ENCODE peak calls at places on chromosomes 4 and X, in four cellular contexts. One of them, this sample, is unnamed.

GRCh38 chrX:110418220-110418856 is 59.7 kb downstream of the RTL9 start:
- DNase-seq in PC-3: peak
- DNase-seq in suprapubic skin: no peak
- DNase-seq in fibroblast of pulmonary artery: peak
- DNase-seq in this sample: no peak

GRCh38 chr4:156581693-156582092 is 389.9 kb downstream of the PDGFC start:
- DNase-seq in PC-3: peak
- DNase-seq in suprapubic skin: no peak
- DNase-seq in fibroblast of pulmonary artery: no peak
- DNase-seq in this sample: no peak

GRCh38 chrX:35728481-35728880 is 69.7 kb upstream of the MAGEB16 start:
- DNase-seq in PC-3: peak
- DNase-seq in suprapubic skin: no peak
- DNase-seq in fibroblast of pulmonary artery: no peak
- DNase-seq in this sample: no peak

GRCh38 chr4:176001171-176002006 is 64.3 kb upstream of the WDR17 start:
- DNase-seq in PC-3: no peak
- DNase-seq in suprapubic skin: no peak
- DNase-seq in fibroblast of pulmonary artery: peak
- DNase-seq in this sample: peak

GRCh38 chrX:18075603-18076002 is 145.1 kb downstream of the BEND2 start:
- DNase-seq in PC-3: no peak
- DNase-seq in suprapubic skin: no peak
- DNase-seq in fibroblast of pulmonary artery: no peak
- DNase-seq in this sample: no peak

GRCh38 chr4:74455361-74456055 is 10.6 kb downstream of the AREG start:
- DNase-seq in PC-3: no peak
- DNase-seq in suprapubic skin: no peak
- DNase-seq in fibroblast of pulmonary artery: peak
- DNase-seq in this sample: no peak

GRCh38 chrX:8242431-8242830 is 71.4 kb upstream of the VCX2 start:
- DNase-seq in PC-3: no peak
- DNase-seq in suprapubic skin: no peak
- DNase-seq in fibroblast of pulmonary artery: peak
- DNase-seq in this sample: no peak

GRCh38 chr4:139176299-139177048 is 544 bp downstream of the ELF2 start:
- DNase-seq in PC-3: peak
- DNase-seq in suprapubic skin: peak
- DNase-seq in fibroblast of pulmonary artery: peak
- DNase-seq in this sample: peak

GRCh38 chr4:122150896-122151295 is 1.2 kb upstream of the BLTP1 start:
- DNase-seq in PC-3: no peak
- DNase-seq in suprapubic skin: no peak
- DNase-seq in fibroblast of pulmonary artery: no peak
- DNase-seq in this sample: no peak

GRCh38 chrX:139446832-139447231 is 83.7 kb upstream of the F9 start:
- DNase-seq in PC-3: no peak
- DNase-seq in suprapubic skin: no peak
- DNase-seq in fibroblast of pulmonary artery: no peak
- DNase-seq in this sample: peak

GRCh38 chr4:174559894-174560293 is 37.6 kb upstream of the HPGD start:
- DNase-seq in PC-3: no peak
- DNase-seq in suprapubic skin: no peak
- DNase-seq in fibroblast of pulmonary artery: no peak
- DNase-seq in this sample: no peak

GRCh38 chrX:96685205-96686099 is 810 bp downstream of the DIAPH2 start:
- DNase-seq in PC-3: peak
- DNase-seq in suprapubic skin: peak
- DNase-seq in fibroblast of pulmonary artery: peak
- DNase-seq in this sample: no peak

GRCh38 chr4:27003602-27004238 is 143.1 kb downstream of the STIM2 start:
- DNase-seq in PC-3: peak
- DNase-seq in suprapubic skin: no peak
- DNase-seq in fibroblast of pulmonary artery: peak
- DNase-seq in this sample: no peak

GRCh38 chrX:71910526-71911022 is at the start of gene NHSL2:
- DNase-seq in PC-3: no peak
- DNase-seq in suprapubic skin: no peak
- DNase-seq in fibroblast of pulmonary artery: no peak
- DNase-seq in this sample: no peak

GRCh38 chr4:15396157-15396800 is 31.6 kb upstream of the C1QTNF7 start:
- DNase-seq in PC-3: peak
- DNase-seq in suprapubic skin: no peak
- DNase-seq in fibroblast of pulmonary artery: peak
- DNase-seq in this sample: peak

GRCh38 chr4:15525080-15525479 is 55.4 kb downstream of the CC2D2A start:
- DNase-seq in PC-3: peak
- DNase-seq in suprapubic skin: no peak
- DNase-seq in fibroblast of pulmonary artery: no peak
- DNase-seq in this sample: no peak

GRCh38 chrX:101347859-101348451 is 587 bp downstream of the TIMM8A start:
- DNase-seq in PC-3: no peak
- DNase-seq in suprapubic skin: no peak
- DNase-seq in fibroblast of pulmonary artery: peak
- DNase-seq in this sample: no peak

GRCh38 chr4:137909910-137910309 is 332.2 kb downstream of the SLC7A11 start:
- DNase-seq in PC-3: no peak
- DNase-seq in suprapubic skin: no peak
- DNase-seq in fibroblast of pulmonary artery: no peak
- DNase-seq in this sample: no peak

GRCh38 chr4:70269674-70270073 is 27.3 kb downstream of the CSN3 start:
- DNase-seq in PC-3: peak
- DNase-seq in suprapubic skin: no peak
- DNase-seq in fibroblast of pulmonary artery: peak
- DNase-seq in this sample: no peak

GRCh38 chr4:147492761-147493160 is 11.9 kb downstream of the EDNRA start:
- DNase-seq in PC-3: no peak
- DNase-seq in suprapubic skin: no peak
- DNase-seq in fibroblast of pulmonary artery: peak
- DNase-seq in this sample: no peak

GRCh38 chrX:65034641-65035450 is 58.6 kb upstream of the ZC4H2 start:
- DNase-seq in PC-3: peak
- DNase-seq in suprapubic skin: peak
- DNase-seq in fibroblast of pulmonary artery: peak
- DNase-seq in this sample: peak

GRCh38 chrX:151929131-151929530 is 16.4 kb downstream of the MAGEA4 start:
- DNase-seq in PC-3: no peak
- DNase-seq in suprapubic skin: no peak
- DNase-seq in fibroblast of pulmonary artery: peak
- DNase-seq in this sample: no peak

GRCh38 chr4:164874791-164875190 is 2.2 kb upstream of the APELA start:
- DNase-seq in PC-3: peak
- DNase-seq in suprapubic skin: no peak
- DNase-seq in fibroblast of pulmonary artery: no peak
- DNase-seq in this sample: no peak

GRCh38 chr4:52799813-52800212 is 48.6 kb upstream of the ERVMER34-1 start:
- DNase-seq in PC-3: no peak
- DNase-seq in suprapubic skin: no peak
- DNase-seq in fibroblast of pulmonary artery: no peak
- DNase-seq in this sample: no peak

GRCh38 chr4:150150545-150151156 is 72.4 kb downstream of the DCLK2 start:
- DNase-seq in PC-3: no peak
- DNase-seq in suprapubic skin: no peak
- DNase-seq in fibroblast of pulmonary artery: no peak
- DNase-seq in this sample: no peak

GRCh38 chrX:107742754-107743191 is 32.8 kb downstream of the TSC22D3 start:
- DNase-seq in PC-3: no peak
- DNase-seq in suprapubic skin: no peak
- DNase-seq in fibroblast of pulmonary artery: no peak
- DNase-seq in this sample: no peak

GRCh38 chrX:154321624-154322023 is 26.0 kb downstream of the TKTL1 start:
- DNase-seq in PC-3: no peak
- DNase-seq in suprapubic skin: no peak
- DNase-seq in fibroblast of pulmonary artery: no peak
- DNase-seq in this sample: no peak

GRCh38 chr4:2432991-2433530 is 14.3 kb downstream of the CFAP99 start:
- DNase-seq in PC-3: peak
- DNase-seq in suprapubic skin: no peak
- DNase-seq in fibroblast of pulmonary artery: peak
- DNase-seq in this sample: no peak

GRCh38 chr4:53695540-53696463 is 104.5 kb upstream of the LNX1 start:
- DNase-seq in PC-3: no peak
- DNase-seq in suprapubic skin: no peak
- DNase-seq in fibroblast of pulmonary artery: no peak
- DNase-seq in this sample: no peak

GRCh38 chr4:147786031-147786430 is 54.1 kb downstream of the ARHGAP10 start:
- DNase-seq in PC-3: no peak
- DNase-seq in suprapubic skin: no peak
- DNase-seq in fibroblast of pulmonary artery: no peak
- DNase-seq in this sample: no peak

GRCh38 chr4:171433674-171434073 is 379.5 kb upstream of the GALNTL6 start:
- DNase-seq in PC-3: no peak
- DNase-seq in suprapubic skin: no peak
- DNase-seq in fibroblast of pulmonary artery: no peak
- DNase-seq in this sample: no peak
- TF ChIP-seq CTCF in PC-3: no peak
- TF ChIP-seq CTCF in suprapubic skin: no peak
- TF ChIP-seq CTCF in fibroblast of pulmonary artery: no peak
- TF ChIP-seq CTCF in this sample: no peak

GRCh38 chr4:41644288-41644914 is 104.1 kb downstream of the PHOX2B start:
- DNase-seq in PC-3: no peak
- DNase-seq in suprapubic skin: peak
- DNase-seq in fibroblast of pulmonary artery: peak
- DNase-seq in this sample: peak
- TF ChIP-seq CTCF in PC-3: no peak
- TF ChIP-seq CTCF in suprapubic skin: peak
- TF ChIP-seq CTCF in fibroblast of pulmonary artery: peak
- TF ChIP-seq CTCF in this sample: peak

DNA sequence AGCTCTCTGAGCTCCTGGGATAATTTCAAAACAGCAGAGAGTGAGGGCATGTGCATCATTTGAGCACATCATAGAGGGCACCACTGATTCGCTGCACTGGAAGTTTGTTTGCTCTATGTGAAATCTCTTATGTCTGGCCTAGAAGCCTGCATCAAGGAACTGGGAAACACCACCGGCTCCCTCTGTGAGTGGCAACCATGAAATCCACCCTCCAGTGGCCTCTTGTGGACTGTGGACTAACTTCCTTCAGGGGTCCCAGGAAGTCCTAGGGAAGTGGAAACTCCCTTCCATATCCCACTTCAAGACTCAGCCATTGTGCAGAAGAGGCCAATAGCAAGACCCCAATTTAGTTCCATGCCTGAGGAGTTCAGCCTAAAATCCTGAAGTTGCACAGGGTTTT is 48.0 kb upstream of the IGFBP7 start:
- DNase-seq in PC-3: no peak
- DNase-seq in suprapubic skin: no peak
- DNase-seq in fibroblast of pulmonary artery: peak
- DNase-seq in this sample: no peak
- TF ChIP-seq CTCF in PC-3: peak
- TF ChIP-seq CTCF in suprapubic skin: no peak
- TF ChIP-seq CTCF in fibroblast of pulmonary artery: peak
- TF ChIP-seq CTCF in this sample: no peak

DNA sequence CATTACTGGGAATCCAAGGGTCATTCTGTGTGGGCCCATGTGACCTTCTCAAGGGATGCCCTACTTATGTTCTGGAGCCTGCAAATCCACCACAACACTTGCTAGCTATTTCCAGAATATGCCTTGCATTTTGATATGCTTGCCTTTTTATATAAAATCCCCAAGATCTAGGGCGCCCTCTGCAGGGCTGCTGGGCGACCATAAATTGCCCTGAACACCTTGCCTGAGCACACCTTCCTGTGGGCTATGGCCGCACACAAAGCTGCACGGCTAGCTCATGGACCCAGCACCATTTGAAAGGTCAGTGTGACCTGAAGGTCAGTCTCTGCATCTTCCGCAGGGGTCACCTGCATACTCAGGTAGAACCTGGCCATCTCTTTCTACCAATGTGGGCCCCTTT is 311.7 kb downstream of the NLGN4X start:
- DNase-seq in PC-3: no peak
- DNase-seq in suprapubic skin: no peak
- DNase-seq in fibroblast of pulmonary artery: no peak
- DNase-seq in this sample: no peak
- TF ChIP-seq CTCF in PC-3: peak
- TF ChIP-seq CTCF in suprapubic skin: no peak
- TF ChIP-seq CTCF in fibroblast of pulmonary artery: no peak
- TF ChIP-seq CTCF in this sample: no peak

GRCh38 chr4:123659262-123659661 is 262.7 kb downstream of the SPRY1 start:
- DNase-seq in PC-3: no peak
- DNase-seq in suprapubic skin: no peak
- DNase-seq in fibroblast of pulmonary artery: no peak
- DNase-seq in this sample: no peak

GRCh38 chr4:123662827-123663226 is 266.2 kb downstream of the SPRY1 start:
- DNase-seq in PC-3: no peak
- DNase-seq in suprapubic skin: no peak
- DNase-seq in fibroblast of pulmonary artery: no peak
- DNase-seq in this sample: no peak

GRCh38 chr4:123661080-123661737 is 264.6 kb downstream of the SPRY1 start:
- DNase-seq in PC-3: peak
- DNase-seq in suprapubic skin: no peak
- DNase-seq in fibroblast of pulmonary artery: peak
- DNase-seq in this sample: no peak

GRCh38 chr4:123659759-123660158 is 263.2 kb downstream of the SPRY1 start:
- DNase-seq in PC-3: peak
- DNase-seq in suprapubic skin: no peak
- DNase-seq in fibroblast of pulmonary artery: peak
- DNase-seq in this sample: no peak
- TF ChIP-seq CTCF in PC-3: peak
- TF ChIP-seq CTCF in suprapubic skin: no peak
- TF ChIP-seq CTCF in fibroblast of pulmonary artery: peak
- TF ChIP-seq CTCF in this sample: peak

DNA sequence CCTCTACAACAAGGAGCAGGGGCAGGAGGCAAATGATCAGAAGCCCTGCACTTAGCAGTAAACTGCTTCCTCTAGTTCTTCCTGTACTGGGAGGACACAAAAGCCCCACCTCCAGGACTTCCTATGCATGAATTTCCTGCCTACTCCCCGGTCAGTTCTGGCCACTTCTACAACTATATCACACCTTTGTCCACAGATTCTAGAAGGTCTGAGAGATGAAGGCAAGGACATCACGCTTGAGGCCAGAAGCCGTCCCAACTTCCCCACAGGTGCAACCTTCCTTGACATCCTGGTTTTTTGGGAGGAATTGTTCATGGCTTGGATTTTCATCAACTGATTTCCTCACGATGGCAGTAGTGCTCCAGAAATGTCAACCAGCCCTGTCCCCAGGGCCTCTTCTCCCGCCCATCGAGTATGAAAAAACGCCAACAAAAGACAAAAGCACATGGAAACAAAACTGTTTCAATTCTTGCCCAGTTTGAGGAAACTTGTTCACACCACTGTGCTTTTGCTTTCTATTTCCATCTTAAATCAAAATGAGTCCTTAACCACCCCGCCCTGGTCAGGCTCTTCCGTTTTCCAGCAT is 206.5 kb upstream of the STK26 start:
- DNase-seq in PC-3: peak
- DNase-seq in suprapubic skin: peak
- DNase-seq in fibroblast of pulmonary artery: no peak
- DNase-seq in this sample: no peak
- TF ChIP-seq CTCF in PC-3: peak
- TF ChIP-seq CTCF in suprapubic skin: peak
- TF ChIP-seq CTCF in fibroblast of pulmonary artery: no peak
- TF ChIP-seq CTCF in this sample: no peak